ENCODE peak calls at places on chromosomes 11 and 22, in ten cellular contexts. O is NCI-H748 treated with DMSO at 0.1 percent for 48 hours; H is IMR-90; C is fibroblast of the aortic adventitia; B is stromal cell of bone marrow; A is NT2/D1; K is M059J; F is NCI-H1436 treated with DMSO at 0.1 percent for 48 hours; R is AG10803; Z is stimulated activated CD4-positive, alpha-beta T cell treated with anti-CD3 and anti-CD28 coated beads, Interleukin-15, amount 100 ng/mL, for 1 hour. J is an unnamed sample.

GRCh38 chr11:67118059-67118766 is 850 bp upstream of the KDM2A start:
- DNase-seq in O (peak), H (no peak), C (no peak), B (no peak), A (no peak), K (no peak), F (no peak), R (peak), Z (peak), J (peak)

GRCh38 chr22:39574779-39575551 is 4.4 kb downstream of the CACNA1I start:
- DNase-seq in O (no peak), H (peak), C (peak), B (peak), A (no peak), K (peak), F (no peak), R (peak), Z (no peak), J (peak)

GRCh38 chr11:120546312-120547205 is 35.0 kb downstream of the GRIK4 start:
- DNase-seq in O (no peak), H (peak), C (peak), B (peak), A (no peak), K (peak), F (no peak), R (peak), Z (no peak), J (peak)

GRCh38 chr11:47715082-47715669 is at the start of gene AGBL2:
- DNase-seq in O (peak), H (peak), C (peak), B (peak), A (no peak), K (peak), F (peak), R (peak), Z (peak), J (peak)

GRCh38 chr11:364991-365390 is 4.3 kb upstream of the B4GALNT4 start:
- DNase-seq in O (no peak), H (no peak), C (no peak), B (no peak), A (no peak), K (no peak), F (no peak), R (no peak), Z (no peak), J (no peak)

GRCh38 chr11:7251487-7251835 is 243 bp upstream of the SYT9 start:
- DNase-seq in O (no peak), H (no peak), C (peak), B (no peak), A (no peak), K (no peak), F (no peak), R (no peak), Z (no peak), J (no peak)

GRCh38 chr11:16859651-16860050 is 121.2 kb downstream of the C11orf58 start:
- DNase-seq in O (peak), H (no peak), C (no peak), B (no peak), A (no peak), K (peak), F (no peak), R (no peak), Z (no peak), J (no peak)

GRCh38 chr22:29071261-29072045 is 1.4 kb upstream of the KREMEN1 start:
- DNase-seq in O (peak), H (peak), C (peak), B (no peak), A (no peak), K (no peak), F (peak), R (no peak), Z (peak), J (peak)

GRCh38 chr11:69950120-69950519 is 128.0 kb upstream of the ANO1 start:
- DNase-seq in O (peak), H (peak), C (peak), B (no peak), A (peak), K (no peak), F (no peak), R (no peak), Z (no peak), J (peak)

GRCh38 chr11:47378011-47378835 is at the start of gene SPI1:
- DNase-seq in O (no peak), H (no peak), C (no peak), B (no peak), A (no peak), K (no peak), F (no peak), R (no peak), Z (no peak), J (no peak)

GRCh38 chr11:10488121-10488580 is 33.1 kb downstream of the AMPD3 start:
- DNase-seq in O (no peak), H (peak), C (no peak), B (no peak), A (no peak), K (peak), F (no peak), R (no peak), Z (no peak), J (peak)

GRCh38 chr11:29153078-29153477 is 863.8 kb downstream of the KCNA4 start:
- DNase-seq in O (no peak), H (no peak), C (no peak), B (no peak), A (no peak), K (no peak), F (no peak), R (no peak), Z (no peak), J (peak)

GRCh38 chr11:36455658-36456111 is 54.4 kb downstream of the TRAF6 start:
- DNase-seq in O (no peak), H (peak), C (peak), B (peak), A (peak), K (peak), F (no peak), R (peak), Z (no peak), J (peak)

GRCh38 chr22:49838771-49839717 is 11.4 kb upstream of the BRD1 start:
- DNase-seq in O (no peak), H (peak), C (no peak), B (no peak), A (no peak), K (peak), F (no peak), R (no peak), Z (peak), J (peak)

GRCh38 chr11:115941481-115941993 is 437.3 kb upstream of the CADM1 start:
- DNase-seq in O (no peak), H (peak), C (no peak), B (peak), A (no peak), K (peak), F (no peak), R (no peak), Z (no peak), J (peak)

GRCh38 chr22:37559901-37560681 is at the start of gene CDC42EP1:
- DNase-seq in O (no peak), H (peak), C (peak), B (no peak), A (no peak), K (peak), F (no peak), R (peak), Z (no peak), J (peak)

GRCh38 chr11:84398017-84398626 is 1112.0 kb upstream of the CCDC90B start:
- DNase-seq in O (no peak), H (peak), C (peak), B (no peak), A (peak), K (peak), F (peak), R (peak), Z (no peak), J (peak)

GRCh38 chr11:23359297-23359696 is 499.0 kb upstream of the CCDC179 start:
- DNase-seq in O (no peak), H (peak), C (peak), B (peak), A (no peak), K (peak), F (no peak), R (peak), Z (no peak), J (peak)

GRCh38 chr22:41781508-41781906 is 19.0 kb upstream of the CCDC134 start:
- DNase-seq in O (no peak), H (no peak), C (no peak), B (no peak), A (no peak), K (no peak), F (no peak), R (no peak), Z (no peak), J (no peak)

GRCh38 chr11:119181677-119182412 is 3.4 kb upstream of the NHERF4 start:
- DNase-seq in O (no peak), H (no peak), C (no peak), B (no peak), A (no peak), K (no peak), F (no peak), R (no peak), Z (no peak), J (no peak)

GRCh38 chr22:23117890-23118646 is 23.7 kb downstream of the RSPH14 start:
- DNase-seq in O (no peak), H (no peak), C (no peak), B (no peak), A (no peak), K (no peak), F (no peak), R (no peak), Z (no peak), J (no peak)

GRCh38 chr11:33605703-33606102 is 94.9 kb downstream of the C11orf91 start:
- DNase-seq in O (no peak), H (no peak), C (no peak), B (no peak), A (no peak), K (no peak), F (no peak), R (no peak), Z (no peak), J (no peak)

GRCh38 chr22:19148417-19149046 is 1.6 kb downstream of the GSC2 start:
- DNase-seq in O (no peak), H (no peak), C (no peak), B (no peak), A (no peak), K (no peak), F (no peak), R (no peak), Z (no peak), J (no peak)

GRCh38 chr22:42895087-42895486 is 38.0 kb upstream of the ARFGAP3 start:
- DNase-seq in O (no peak), H (no peak), C (no peak), B (no peak), A (no peak), K (no peak), F (no peak), R (peak), Z (no peak), J (no peak)

GRCh38 chr11:76566811-76567210 is 103.7 kb downstream of the LRRC32 start:
- DNase-seq in O (no peak), H (no peak), C (no peak), B (no peak), A (no peak), K (peak), F (no peak), R (no peak), Z (no peak), J (no peak)

GRCh38 chr11:65419773-65420481 is 2.7 kb upstream of the NEAT1 start:
- DNase-seq in O (no peak), H (peak), C (peak), B (peak), A (no peak), K (peak), F (no peak), R (peak), Z (peak), J (peak)

GRCh38 chr11:121494355-121495099 is 41.8 kb upstream of the SORL1-AS1 start:
- DNase-seq in O (no peak), H (no peak), C (no peak), B (no peak), A (no peak), K (no peak), F (no peak), R (no peak), Z (no peak), J (no peak)

GRCh38 chr11:78019808-78020207 is 3.3 kb downstream of the KCTD14 start:
- DNase-seq in O (no peak), H (peak), C (no peak), B (no peak), A (no peak), K (peak), F (no peak), R (no peak), Z (no peak), J (no peak)

GRCh38 chr11:15884131-15884530 is 472.2 kb downstream of the SOX6 start:
- DNase-seq in O (no peak), H (no peak), C (no peak), B (no peak), A (no peak), K (no peak), F (no peak), R (no peak), Z (no peak), J (no peak)

GRCh38 chr22:27627444-27627833 is 174.1 kb downstream of the MN1 start:
- DNase-seq in O (no peak), H (no peak), C (no peak), B (no peak), A (no peak), K (no peak), F (no peak), R (no peak), Z (no peak), J (peak)